ENCODE peak calls at places on chromosomes 4 and X, in ten cellular contexts. N, G, W, X, T, U, L, Q, R and D are unnamed samples.
A peak's percentile ranks its signal among the peaks of the same experiment; 100 is the strongest.

GRCh38 chrX:123851010-123851409 is 8.8 kb upstream of the XIAP start:
- DNase-seq in N (peak; percentile 57), G (no peak), W (no peak), X (no peak), T (no peak), U (no peak), L (no peak), Q (no peak), R (no peak), D (no peak)

GRCh38 chr4:170589597-170590191 is 499.9 kb upstream of the AADAT start:
- DNase-seq in N (peak; percentile 39), G (peak; percentile 5), W (peak; percentile 26), X (peak; percentile 6), T (no peak), U (no peak), L (no peak), Q (no peak), R (no peak), D (no peak)

GRCh38 chrX:44937606-44938005 is 64.6 kb downstream of the KDM6A start:
- DNase-seq in N (no peak), G (no peak), W (no peak), X (no peak), T (no peak), U (no peak), L (no peak), Q (no peak), R (no peak), D (no peak)

GRCh38 chrX:106159861-106160282 is 8.2 kb upstream of the PWWP3B start:
- DNase-seq in N (no peak), G (no peak), W (no peak), X (no peak), T (no peak), U (no peak), L (no peak), Q (no peak), R (no peak), D (no peak)

GRCh38 chrX:135327299-135327698 is 18.0 kb downstream of the ETDC start:
- DNase-seq in N (no peak), G (no peak), W (peak; percentile 85), X (peak; percentile 87), T (peak; percentile 93), U (peak; percentile 67), L (no peak), Q (no peak), R (no peak), D (no peak)

GRCh38 chr4:2261110-2261852 is 628 bp downstream of the MXD4 start:
- DNase-seq in N (peak; percentile 71), G (peak; percentile 64), W (peak; percentile 87), X (no peak), T (peak; percentile 49), U (no peak), L (peak; percentile 66), Q (peak; percentile 77), R (peak; percentile 43), D (peak; percentile 87)

GRCh38 chr4:77599378-77599777 is 6.2 kb upstream of the CXCL13 start:
- DNase-seq in N (peak; percentile 35), G (no peak), W (peak; percentile 64), X (peak; percentile 55), T (peak; percentile 60), U (no peak), L (no peak), Q (no peak), R (no peak), D (no peak)

GRCh38 chrX:68998716-68999115 is 166.5 kb downstream of the PJA1 start:
- DNase-seq in N (no peak), G (no peak), W (no peak), X (no peak), T (no peak), U (no peak), L (peak; percentile 29), Q (no peak), R (no peak), D (peak; percentile 49)

GRCh38 chr4:53116959-53117358 is 248.9 kb downstream of the SCFD2 start:
- DNase-seq in N (no peak), G (no peak), W (peak; percentile 67), X (peak; percentile 46), T (peak; percentile 12), U (no peak), L (no peak), Q (no peak), R (no peak), D (no peak)

GRCh38 chr4:123340381-123340701 is 56.3 kb upstream of the SPRY1 start:
- DNase-seq in N (peak; percentile 54), G (no peak), W (peak; percentile 93), X (peak; percentile 61), T (peak; percentile 92), U (peak; percentile 52), L (no peak), Q (no peak), R (no peak), D (no peak)

GRCh38 chr4:10623241-10623640 is 61.3 kb downstream of the CLNK start:
- DNase-seq in N (no peak), G (no peak), W (peak; percentile 19), X (peak; percentile 52), T (peak; percentile 29), U (peak; percentile 43), L (no peak), Q (no peak), R (no peak), D (no peak)

DNA sequence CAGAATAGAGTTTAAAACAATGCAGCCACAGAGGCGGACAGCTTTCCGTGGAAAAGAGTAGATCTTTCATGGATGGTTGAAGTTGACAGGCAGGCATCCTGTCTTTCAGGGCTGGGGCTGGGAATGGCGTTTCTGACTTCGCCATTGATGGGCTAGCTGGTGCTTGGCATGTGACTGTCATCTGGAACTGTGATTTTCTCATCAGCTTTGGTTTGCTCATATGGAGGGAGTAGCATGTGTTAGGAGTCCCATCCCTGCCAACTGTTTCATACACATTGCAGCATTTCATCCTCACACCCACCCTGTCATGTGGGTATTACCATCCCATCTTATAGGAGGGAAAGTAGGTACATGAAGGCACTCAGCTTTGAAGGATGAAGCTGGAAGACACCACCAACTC is 49.2 kb upstream of the STX18 start:
- DNase-seq in N (no peak), G (no peak), W (peak; percentile 31), X (no peak), T (no peak), U (no peak), L (no peak), Q (no peak), R (no peak), D (no peak)
- H3K4me3 ChIP-seq in N (no peak overlapping the region), G (no peak overlapping the region), W (peak overlapping the region; percentile 4), X (no peak overlapping the region), T (no peak overlapping the region), U (no peak overlapping the region), L (no peak overlapping the region), Q (no peak overlapping the region), R (no peak overlapping the region), D (no peak overlapping the region)

GRCh38 chrX:39194673-39195072 is 393.4 kb downstream of the MID1IP1 start:
- DNase-seq in N (no peak), G (no peak), W (no peak), X (no peak), T (no peak), U (no peak), L (no peak), Q (no peak), R (no peak), D (no peak)

GRCh38 chrX:39199429-39199828 is 398.2 kb downstream of the MID1IP1 start:
- DNase-seq in N (peak; percentile 1), G (no peak), W (no peak), X (no peak), T (no peak), U (no peak), L (no peak), Q (no peak), R (no peak), D (no peak)

GRCh38 chrX:39196192-39197102 is 395.2 kb downstream of the MID1IP1 start:
- DNase-seq in N (peak; percentile 90), G (peak; percentile 36), W (peak; percentile 72), X (peak; percentile 77), T (peak; percentile 45), U (no peak), L (peak; percentile 29), Q (no peak), R (no peak), D (no peak)

GRCh38 chrX:39195156-39195555 is 393.9 kb downstream of the MID1IP1 start:
- DNase-seq in N (peak; percentile 0), G (peak; percentile 31), W (no peak), X (no peak), T (no peak), U (no peak), L (no peak), Q (no peak), R (no peak), D (no peak)
- H3K4me3 ChIP-seq in N (no peak overlapping the region), G (no peak overlapping the region), W (no peak overlapping the region), X (no peak overlapping the region), T (no peak overlapping the region), U (no peak overlapping the region), L (no peak overlapping the region), Q (no peak overlapping the region), R (no peak overlapping the region), D (no peak overlapping the region)

GRCh38 chr4:153530996-153531375 is 64.8 kb downstream of the TMEM131L start:
- DNase-seq in N (no peak), G (no peak), W (no peak), X (no peak), T (no peak), U (no peak), L (no peak), Q (no peak), R (no peak), D (no peak)

GRCh38 chr4:153527690-153528089 is 61.5 kb downstream of the TMEM131L start:
- DNase-seq in N (no peak), G (no peak), W (no peak), X (no peak), T (no peak), U (no peak), L (no peak), Q (no peak), R (no peak), D (no peak)

GRCh38 chr4:153530284-153530995 is 64.3 kb downstream of the TMEM131L start:
- DNase-seq in N (no peak), G (no peak), W (no peak), X (no peak), T (no peak), U (no peak), L (no peak), Q (no peak), R (no peak), D (no peak)

GRCh38 chr4:153528705-153529493 is 62.7 kb downstream of the TMEM131L start:
- DNase-seq in N (no peak), G (no peak), W (no peak), X (no peak), T (no peak), U (no peak), L (no peak), Q (no peak), R (no peak), D (no peak)

GRCh38 chr4:153529646-153530045 is 63.5 kb downstream of the TMEM131L start:
- DNase-seq in N (peak; percentile 58), G (no peak), W (peak; percentile 18), X (no peak), T (peak; percentile 80), U (no peak), L (no peak), Q (no peak), R (no peak), D (no peak)
- H3K4me3 ChIP-seq in N (no peak overlapping the region), G (no peak overlapping the region), W (no peak overlapping the region), X (no peak overlapping the region), T (no peak overlapping the region), U (no peak overlapping the region), L (no peak overlapping the region), Q (no peak overlapping the region), R (no peak overlapping the region), D (no peak overlapping the region)

GRCh38 chrX:23637187-23637586 is 30.1 kb upstream of the PRDX4 start:
- DNase-seq in N (no peak), G (no peak), W (no peak), X (no peak), T (no peak), U (no peak), L (no peak), Q (no peak), R (no peak), D (no peak)
- H3K4me3 ChIP-seq in N (no peak overlapping the region), G (no peak overlapping the region), W (no peak overlapping the region), X (no peak overlapping the region), T (no peak overlapping the region), U (no peak overlapping the region), L (no peak overlapping the region), Q (no peak overlapping the region), R (no peak overlapping the region), D (no peak overlapping the region)